ENCODE peak calls at places on chromosomes 4 and X, in five cellular contexts. One of them, this sample, is unnamed.

GRCh38 chrX:12777670-12778069 is 13.5 kb upstream of the PRPS2 start:
- DNase-seq in uterus: no peak
- DNase-seq in heart left ventricle: no peak
- DNase-seq in esophagus muscularis mucosa: no peak
- DNase-seq in SK-N-SH: no peak
- DNase-seq in this sample: no peak

GRCh38 chr4:86484241-86484640 is 109.9 kb upstream of the PTPN13 start:
- DNase-seq in uterus: no peak
- DNase-seq in heart left ventricle: no peak
- DNase-seq in esophagus muscularis mucosa: no peak
- DNase-seq in SK-N-SH: no peak
- DNase-seq in this sample: no peak

GRCh38 chrX:12206413-12206812 is 68.1 kb downstream of the FRMPD4 start:
- DNase-seq in uterus: no peak
- DNase-seq in heart left ventricle: no peak
- DNase-seq in esophagus muscularis mucosa: no peak
- DNase-seq in SK-N-SH: no peak
- DNase-seq in this sample: no peak

GRCh38 chrX:43000121-43000520 is 222.2 kb upstream of the PPP1R2C start:
- DNase-seq in uterus: no peak
- DNase-seq in heart left ventricle: no peak
- DNase-seq in esophagus muscularis mucosa: no peak
- DNase-seq in SK-N-SH: no peak
- DNase-seq in this sample: no peak

GRCh38 chrX:105870465-105870864 is 48.1 kb downstream of the NRK start:
- DNase-seq in uterus: no peak
- DNase-seq in heart left ventricle: no peak
- DNase-seq in esophagus muscularis mucosa: no peak
- DNase-seq in SK-N-SH: no peak
- DNase-seq in this sample: no peak

GRCh38 chr4:10965196-10965595 is 280.6 kb upstream of the CLNK start:
- DNase-seq in uterus: no peak
- DNase-seq in heart left ventricle: no peak
- DNase-seq in esophagus muscularis mucosa: peak
- DNase-seq in SK-N-SH: no peak
- DNase-seq in this sample: no peak

GRCh38 chr4:25290490-25291067 is 22.0 kb upstream of the ZCCHC4 start:
- DNase-seq in uterus: no peak
- DNase-seq in heart left ventricle: no peak
- DNase-seq in esophagus muscularis mucosa: no peak
- DNase-seq in SK-N-SH: no peak
- DNase-seq in this sample: no peak

GRCh38 chr4:173192375-173193162 is 24.0 kb downstream of the GALNT7 start:
- DNase-seq in uterus: no peak
- DNase-seq in heart left ventricle: no peak
- DNase-seq in esophagus muscularis mucosa: no peak
- DNase-seq in SK-N-SH: no peak
- DNase-seq in this sample: no peak

GRCh38 chrX:53798281-53798680 is 111.8 kb upstream of the HUWE1 start:
- DNase-seq in uterus: no peak
- DNase-seq in heart left ventricle: no peak
- DNase-seq in esophagus muscularis mucosa: no peak
- DNase-seq in SK-N-SH: no peak
- DNase-seq in this sample: no peak

GRCh38 chrX:8191022-8191421 is 20.0 kb upstream of the VCX2 start:
- DNase-seq in uterus: no peak
- DNase-seq in heart left ventricle: no peak
- DNase-seq in esophagus muscularis mucosa: no peak
- DNase-seq in SK-N-SH: no peak
- DNase-seq in this sample: no peak

GRCh38 chr4:109441858-109442480 is 8.4 kb downstream of the SEC24B start:
- DNase-seq in uterus: no peak
- DNase-seq in heart left ventricle: no peak
- DNase-seq in esophagus muscularis mucosa: no peak
- DNase-seq in SK-N-SH: no peak
- DNase-seq in this sample: no peak

GRCh38 chrX:74781507-74782034 is 143.7 kb downstream of the NEXMIF start:
- DNase-seq in uterus: no peak
- DNase-seq in heart left ventricle: no peak
- DNase-seq in esophagus muscularis mucosa: no peak
- DNase-seq in SK-N-SH: no peak
- DNase-seq in this sample: no peak

GRCh38 chr4:90419124-90419711 is 292.0 kb downstream of the CCSER1 start:
- DNase-seq in uterus: no peak
- DNase-seq in heart left ventricle: no peak
- DNase-seq in esophagus muscularis mucosa: no peak
- DNase-seq in SK-N-SH: peak
- DNase-seq in this sample: no peak

GRCh38 chrX:71227370-71228062 is 4.5 kb downstream of the GJB1 start:
- DNase-seq in uterus: no peak
- DNase-seq in heart left ventricle: no peak
- DNase-seq in esophagus muscularis mucosa: no peak
- DNase-seq in SK-N-SH: no peak
- DNase-seq in this sample: no peak

GRCh38 chrX:100913111-100913510 is 15.6 kb downstream of the XKRX start:
- DNase-seq in uterus: no peak
- DNase-seq in heart left ventricle: no peak
- DNase-seq in esophagus muscularis mucosa: no peak
- DNase-seq in SK-N-SH: no peak
- DNase-seq in this sample: no peak

GRCh38 chrX:47749185-47749967 is 87.3 kb upstream of the ZNF81 start:
- DNase-seq in uterus: no peak
- DNase-seq in heart left ventricle: peak
- DNase-seq in esophagus muscularis mucosa: no peak
- DNase-seq in SK-N-SH: no peak
- DNase-seq in this sample: no peak

GRCh38 chr4:121885115-121885514 is 14.8 kb upstream of the BBS7 start:
- DNase-seq in uterus: no peak
- DNase-seq in heart left ventricle: no peak
- DNase-seq in esophagus muscularis mucosa: no peak
- DNase-seq in SK-N-SH: no peak
- DNase-seq in this sample: no peak

GRCh38 chr4:140469806-140470733 is 28.0 kb downstream of the MGAT4D start:
- DNase-seq in uterus: no peak
- DNase-seq in heart left ventricle: no peak
- DNase-seq in esophagus muscularis mucosa: no peak
- DNase-seq in SK-N-SH: no peak
- DNase-seq in this sample: no peak

GRCh38 chr4:159358226-159358625 is 255.3 kb downstream of the RAPGEF2 start:
- DNase-seq in uterus: no peak
- DNase-seq in heart left ventricle: no peak
- DNase-seq in esophagus muscularis mucosa: no peak
- DNase-seq in SK-N-SH: no peak
- DNase-seq in this sample: no peak

DNA sequence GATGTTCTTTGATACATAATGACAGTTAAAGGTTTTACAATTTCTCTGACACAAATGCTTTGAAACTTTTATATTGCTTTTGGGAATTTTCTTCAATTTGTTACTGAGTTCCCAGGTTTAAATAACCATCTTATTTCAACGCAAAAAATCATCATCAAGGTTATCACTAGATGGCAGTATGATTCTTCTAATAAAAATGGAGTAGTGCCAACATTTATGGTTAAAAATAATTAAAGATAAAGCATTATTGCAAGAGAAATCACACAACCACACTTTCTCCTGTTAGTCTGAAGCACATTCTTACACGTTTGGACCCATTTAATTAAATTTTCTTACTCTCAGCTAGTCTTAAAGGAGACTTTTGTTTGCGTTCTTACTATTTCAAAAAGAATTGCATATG is 611.3 kb upstream of the CPXCR1 start:
- DNase-seq in uterus: no peak
- DNase-seq in heart left ventricle: no peak
- DNase-seq in esophagus muscularis mucosa: no peak
- DNase-seq in SK-N-SH: no peak
- DNase-seq in this sample: no peak
- TF ChIP-seq CTCF in uterus: no peak
- TF ChIP-seq CTCF in heart left ventricle: no peak
- TF ChIP-seq CTCF in esophagus muscularis mucosa: no peak
- TF ChIP-seq CTCF in SK-N-SH: peak
- TF ChIP-seq CTCF in this sample: peak

GRCh38 chr4:77578145-77578544 is 27.5 kb upstream of the CXCL13 start:
- DNase-seq in uterus: no peak
- DNase-seq in heart left ventricle: no peak
- DNase-seq in esophagus muscularis mucosa: no peak
- DNase-seq in SK-N-SH: no peak
- DNase-seq in this sample: no peak
- TF ChIP-seq CTCF in uterus: no peak
- TF ChIP-seq CTCF in heart left ventricle: no peak
- TF ChIP-seq CTCF in esophagus muscularis mucosa: no peak
- TF ChIP-seq CTCF in SK-N-SH: peak
- TF ChIP-seq CTCF in this sample: no peak

DNA sequence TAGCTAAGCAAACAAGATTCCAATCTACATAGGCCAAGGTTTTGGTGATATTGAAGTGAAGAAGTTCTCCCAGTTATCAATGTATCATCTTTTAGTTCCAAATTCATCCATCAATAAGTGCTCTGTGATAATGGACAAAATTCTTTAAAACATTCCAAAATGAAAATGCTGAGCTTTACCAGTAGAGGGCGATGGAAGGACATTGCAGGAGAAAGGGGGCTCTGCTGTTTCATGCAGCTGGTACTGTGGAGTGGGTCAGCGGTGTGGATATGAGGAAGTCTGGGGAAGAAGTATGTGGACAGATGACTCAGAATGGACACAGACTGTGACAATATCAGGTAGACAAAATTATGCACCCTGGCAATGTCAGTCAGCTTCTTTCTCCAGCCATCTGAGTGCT is 46.6 kb upstream of the HS6ST2 start:
- DNase-seq in uterus: no peak
- DNase-seq in heart left ventricle: no peak
- DNase-seq in esophagus muscularis mucosa: no peak
- DNase-seq in SK-N-SH: peak
- DNase-seq in this sample: no peak
- TF ChIP-seq CTCF in uterus: peak
- TF ChIP-seq CTCF in heart left ventricle: peak
- TF ChIP-seq CTCF in esophagus muscularis mucosa: peak
- TF ChIP-seq CTCF in SK-N-SH: peak
- TF ChIP-seq CTCF in this sample: peak

GRCh38 chrX:39898147-39898546 is 199.6 kb downstream of the BCOR start:
- DNase-seq in uterus: no peak
- DNase-seq in heart left ventricle: no peak
- DNase-seq in esophagus muscularis mucosa: no peak
- DNase-seq in SK-N-SH: no peak
- DNase-seq in this sample: no peak

GRCh38 chrX:39899059-39899458 is 198.7 kb downstream of the BCOR start:
- DNase-seq in uterus: no peak
- DNase-seq in heart left ventricle: no peak
- DNase-seq in esophagus muscularis mucosa: no peak
- DNase-seq in SK-N-SH: no peak
- DNase-seq in this sample: no peak

GRCh38 chrX:39895228-39896110 is 202.3 kb downstream of the BCOR start:
- DNase-seq in uterus: no peak
- DNase-seq in heart left ventricle: no peak
- DNase-seq in esophagus muscularis mucosa: no peak
- DNase-seq in SK-N-SH: no peak
- DNase-seq in this sample: peak

GRCh38 chrX:39897741-39898097 is 200.0 kb downstream of the BCOR start:
- DNase-seq in uterus: no peak
- DNase-seq in heart left ventricle: no peak
- DNase-seq in esophagus muscularis mucosa: no peak
- DNase-seq in SK-N-SH: no peak
- DNase-seq in this sample: no peak

GRCh38 chrX:39896951-39897740 is 200.6 kb downstream of the BCOR start:
- DNase-seq in uterus: peak
- DNase-seq in heart left ventricle: no peak
- DNase-seq in esophagus muscularis mucosa: no peak
- DNase-seq in SK-N-SH: no peak
- DNase-seq in this sample: no peak
- TF ChIP-seq CTCF in uterus: no peak
- TF ChIP-seq CTCF in heart left ventricle: no peak
- TF ChIP-seq CTCF in esophagus muscularis mucosa: no peak
- TF ChIP-seq CTCF in SK-N-SH: peak
- TF ChIP-seq CTCF in this sample: no peak

This sample was measured in right lobe of liver.